ENCODE peak calls at places on chromosomes 11 and 22, in seven cellular contexts. O is neuronal stem cell, I is mesendoderm, U is IMR-90, Z is mesenchymal stem cell, C is H9, Y is trophoblast cell. E is an unnamed sample.

GRCh38 chr11:97502201-97502600 is 1112.4 kb downstream of the JRKL start:
- DNase-seq in U (no peak), I (no peak), Z (peak), C (no peak), O (no peak), Y (no peak), E (no peak)

GRCh38 chr11:40467771-40468170 is 991.7 kb downstream of the LRRC4C start:
- DNase-seq in C (no peak), U (no peak), Z (no peak), Y (no peak), I (no peak), O (no peak), E (no peak)

GRCh38 chr11:118625976-118626375 is 18.6 kb downstream of the PHLDB1 start:
- DNase-seq in Z (peak), Y (no peak), C (peak), I (peak), U (no peak), O (no peak), E (no peak)

GRCh38 chr11:59212744-59213573 is at the start of gene MPEG1:
- DNase-seq in U (no peak), Z (no peak), Y (no peak), I (no peak), O (no peak), C (no peak), E (no peak)

GRCh38 chr11:78798567-78799170 is 224.0 kb upstream of the NARS2 start:
- DNase-seq in Z (peak), Y (peak), U (peak), C (peak), O (peak), I (peak), E (peak)

GRCh38 chr22:45254789-45255261 is 14.1 kb upstream of the KIAA0930 start:
- DNase-seq in Z (no peak), U (no peak), I (no peak), Y (no peak), C (no peak), O (no peak), E (no peak)

GRCh38 chr22:33853200-33854097 is 66.8 kb downstream of the LARGE1 start:
- DNase-seq in O (no peak), U (peak), I (no peak), C (peak), Y (no peak), Z (peak), E (no peak)

GRCh38 chr11:26420331-26420730 is 88.4 kb downstream of the ANO3 start:
- DNase-seq in Y (no peak), I (peak), Z (no peak), U (no peak), C (no peak), O (no peak), E (no peak)

GRCh38 chr11:27100534-27100933 is 59.9 kb downstream of the BBOX1 start:
- DNase-seq in U (no peak), I (no peak), O (no peak), Y (no peak), Z (no peak), C (no peak), E (no peak)

GRCh38 chr11:44348114-44348513 is 38.2 kb upstream of the ALX4 start:
- DNase-seq in U (no peak), C (no peak), Z (no peak), O (no peak), Y (no peak), I (no peak), E (no peak)

GRCh38 chr11:65588199-65589054 is 7.2 kb downstream of the KCNK7 start:
- DNase-seq in Y (no peak), U (peak), Z (peak), C (peak), I (peak), O (no peak), E (no peak)

GRCh38 chr11:32366671-32367070 is 68.7 kb downstream of the WT1 start:
- DNase-seq in Z (no peak), O (no peak), U (no peak), Y (no peak), I (no peak), C (no peak), E (no peak)

GRCh38 chr11:121575250-121575962 is 122.6 kb upstream of the SORL1-AS1 start:
- DNase-seq in O (no peak), U (peak), I (no peak), Y (peak), Z (peak), C (no peak), E (no peak)

GRCh38 chr11:65503923-65504670 is 5.3 kb downstream of the MALAT1 start:
- DNase-seq in I (peak), Y (no peak), U (peak), C (no peak), Z (peak), O (no peak), E (no peak)

GRCh38 chr11:77819921-77820564 is 479 bp downstream of the RSF1 start:
- DNase-seq in Y (peak), C (peak), U (peak), Z (peak), I (peak), O (peak), E (peak)

GRCh38 chr11:11279956-11280689 is 72.9 kb downstream of the CSNK2A3 start:
- DNase-seq in Z (peak), I (peak), U (peak), O (no peak), C (peak), Y (no peak), E (peak)

GRCh38 chr11:36627006-36627405 is 29.0 kb upstream of the RAG2 start:
- DNase-seq in O (no peak), Y (no peak), C (no peak), U (no peak), Z (no peak), I (no peak), E (no peak)

GRCh38 chr11:69637956-69638871 is 2.7 kb upstream of the CCND1 start:
- DNase-seq in Y (peak), O (peak), Z (peak), I (peak), U (peak), C (peak), E (peak)

GRCh38 chr11:71140206-71140919 is 112.0 kb downstream of the SHANK2 start:
- DNase-seq in I (no peak), Z (no peak), C (no peak), O (no peak), U (no peak), Y (no peak), E (no peak)

GRCh38 chr22:30208631-30209603 is 37.6 kb downstream of the LIF start:
- DNase-seq in Z (peak), O (no peak), Y (peak), I (peak), C (no peak), U (peak), E (no peak)

GRCh38 chr11:70090989-70091388 is 12.9 kb downstream of the ANO1 start:
- DNase-seq in O (no peak), C (no peak), I (no peak), Z (no peak), U (peak), Y (no peak), E (no peak)

GRCh38 chr22:20565079-20565734 is 57.8 kb downstream of the MED15 start:
- DNase-seq in Z (peak), U (peak), I (no peak), Y (no peak), O (no peak), C (no peak), E (no peak)

GRCh38 chr11:75271730-75272129 is 31.2 kb downstream of the TPBGL start:
- DNase-seq in Y (no peak), U (no peak), Z (no peak), O (no peak), C (no peak), I (no peak), E (no peak)

GRCh38 chr11:88359529-88359928 is 22.0 kb upstream of the CTSC start:
- DNase-seq in I (no peak), U (no peak), Y (no peak), O (no peak), Z (no peak), C (no peak), E (no peak)

GRCh38 chr11:27472398-27473016 is at the start of gene LGR4:
- DNase-seq in O (peak), Z (peak), I (peak), Y (peak), C (peak), U (peak), E (peak)

GRCh38 chr11:60775420-60775961 is 9.6 kb upstream of the MS4A10 start:
- DNase-seq in Y (peak), I (peak), U (peak), Z (peak), O (peak), C (peak), E (peak)

GRCh38 chr11:121494355-121495099 is 41.8 kb upstream of the SORL1-AS1 start:
- DNase-seq in O (no peak), Z (no peak), I (peak), U (no peak), C (no peak), Y (no peak), E (no peak)

GRCh38 chr11:65650547-65651338 is 12.0 kb downstream of the RELA start:
- DNase-seq in U (no peak), O (no peak), Z (no peak), C (peak), I (peak), Y (peak), E (no peak)

GRCh38 chr22:22099833-22100812 is 117.5 kb upstream of the TOP3B start:
- DNase-seq in U (peak), O (no peak), C (peak), Y (no peak), Z (no peak), I (peak), E (no peak)

GRCh38 chr11:70418130-70418529 is 19.8 kb downstream of the CTTN start:
- DNase-seq in Z (no peak), Y (no peak), U (no peak), C (no peak), I (no peak), O (no peak), E (no peak)

GRCh38 chr11:114291381-114291780 is 4.8 kb upstream of the NNMT start:
- DNase-seq in U (peak), O (no peak), C (no peak), Z (peak), Y (peak), I (no peak), E (no peak)

GRCh38 chr11:72364754-72365153 is 69.6 kb downstream of the CLPB start:
- DNase-seq in I (no peak), O (no peak), U (no peak), Z (no peak), Y (no peak), C (no peak), E (no peak)

GRCh38 chr11:10564030-10564429 is 4.4 kb downstream of the LYVE1 start:
- DNase-seq in I (no peak), C (no peak), U (no peak), O (no peak), Z (no peak), Y (no peak), E (no peak)

GRCh38 chr22:32005453-32005852 is 37.6 kb upstream of the SLC5A1 start:
- DNase-seq in O (no peak), I (peak), C (no peak), Y (peak), Z (peak), U (peak), E (no peak)

GRCh38 chr11:68406318-68407313 is 53.9 kb upstream of the PPP6R3 start:
- DNase-seq in O (no peak), I (no peak), C (no peak), Y (no peak), Z (no peak), U (no peak), E (no peak)

GRCh38 chr11:105975128-105975527 is 46.9 kb downstream of the MSANTD4 start:
- DNase-seq in O (no peak), I (no peak), U (peak), Z (no peak), Y (no peak), C (no peak), E (no peak)

GRCh38 chr11:117823941-117824420 is 563 bp downstream of the FXYD2 start:
- DNase-seq in I (no peak), Y (no peak), Z (peak), O (no peak), U (no peak), C (peak), E (no peak)

GRCh38 chr11:6127881-6128280 is 20.4 kb downstream of the OR56B4 start:
- DNase-seq in C (no peak), Y (no peak), I (no peak), Z (no peak), U (no peak), O (no peak), E (no peak)

GRCh38 chr11:74255741-74256369 is 55.6 kb downstream of the P4HA3 start:
- DNase-seq in O (peak), C (peak), I (peak), Y (peak), U (peak), Z (peak), E (peak)

GRCh38 chr22:38700271-38700788 is 413 bp downstream of the JOSD1 start:
- DNase-seq in O (no peak), I (peak), U (no peak), Z (peak), C (no peak), Y (peak), E (no peak)

GRCh38 chr11:57380975-57381374 is at the start of gene PRG3:
- DNase-seq in C (no peak), O (no peak), I (no peak), Y (no peak), Z (no peak), U (no peak), E (no peak)
- H4K8ac ChIP-seq in C (no peak), O (no peak), I (no peak), Y (no peak), Z (no peak), U (no peak), E (no peak)

GRCh38 chr11:126034880-126035279 is 27.8 kb downstream of the CDON start:
- DNase-seq in I (no peak), U (no peak), Z (no peak), Y (no peak), O (no peak), C (no peak), E (no peak)
- H4K8ac ChIP-seq in I (no peak), U (no peak), Z (no peak), Y (no peak), O (no peak), C (no peak), E (no peak)

GRCh38 chr11:104897891-104898684 is at the start of gene CASP12:
- DNase-seq in Y (no peak), O (no peak), I (peak), C (no peak), U (peak), Z (peak), E (no peak)

GRCh38 chr11:104895619-104896018 is 2.6 kb downstream of the CASP12 start:
- DNase-seq in C (no peak), O (no peak), U (no peak), Z (no peak), I (no peak), Y (no peak), E (no peak)

GRCh38 chr11:104892723-104893511 is 5.3 kb downstream of the CASP12 start:
- DNase-seq in O (no peak), I (peak), C (no peak), Z (peak), U (peak), Y (no peak), E (no peak)

GRCh38 chr11:104891135-104891534 is 7.1 kb downstream of the CASP12 start:
- DNase-seq in U (peak), Z (peak), I (no peak), O (no peak), C (no peak), Y (no peak), E (no peak)

GRCh38 chr11:104893876-104894275 is 4.4 kb downstream of the CASP12 start:
- DNase-seq in I (no peak), Y (no peak), U (no peak), Z (no peak), C (no peak), O (no peak), E (no peak)
- H4K8ac ChIP-seq in I (no peak), Y (no peak), U (no peak), Z (no peak), C (no peak), O (no peak), E (no peak)

GRCh38 chr22:35893698-35894097 is 134.9 kb downstream of the RBFOX2 start:
- DNase-seq in C (no peak), I (no peak), Z (peak), U (peak), Y (no peak), O (no peak), E (no peak)

GRCh38 chr22:35894937-35895708 is 133.5 kb downstream of the RBFOX2 start:
- DNase-seq in Z (peak), Y (peak), C (no peak), I (no peak), U (peak), O (no peak), E (no peak)

GRCh38 chr22:35894464-35894878 is 134.2 kb downstream of the RBFOX2 start:
- DNase-seq in Y (no peak), I (peak), U (no peak), C (no peak), Z (no peak), O (no peak), E (no peak)

GRCh38 chr22:35891442-35891841 is 137.2 kb downstream of the RBFOX2 start:
- DNase-seq in U (no peak), Y (no peak), C (no peak), I (no peak), O (no peak), Z (no peak), E (no peak)

DNA sequence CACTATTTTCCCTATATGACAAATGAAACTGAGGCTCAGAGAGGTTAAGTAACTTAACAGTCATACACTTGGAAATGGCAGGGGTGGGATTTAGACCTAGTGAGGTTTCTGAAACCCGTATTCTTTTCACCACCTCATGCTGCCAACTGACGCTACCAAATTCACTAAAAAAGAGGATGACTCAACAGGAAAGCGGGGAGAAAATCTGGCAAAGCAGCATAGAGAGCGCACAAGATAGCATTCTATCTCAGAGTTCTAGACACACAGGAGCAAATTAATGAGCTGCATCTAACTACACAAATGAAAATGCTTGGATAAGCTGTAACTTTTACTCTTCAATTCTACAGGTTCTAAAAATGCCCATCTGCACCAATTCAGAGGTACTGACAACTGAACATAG is 136.4 kb downstream of the RBFOX2 start:
- DNase-seq in Y (peak), Z (peak), C (no peak), I (no peak), O (no peak), U (peak), E (no peak)
- H4K8ac ChIP-seq in Y (no peak), Z (no peak), C (no peak), I (no peak), O (no peak), U (no peak), E (no peak)

DNA sequence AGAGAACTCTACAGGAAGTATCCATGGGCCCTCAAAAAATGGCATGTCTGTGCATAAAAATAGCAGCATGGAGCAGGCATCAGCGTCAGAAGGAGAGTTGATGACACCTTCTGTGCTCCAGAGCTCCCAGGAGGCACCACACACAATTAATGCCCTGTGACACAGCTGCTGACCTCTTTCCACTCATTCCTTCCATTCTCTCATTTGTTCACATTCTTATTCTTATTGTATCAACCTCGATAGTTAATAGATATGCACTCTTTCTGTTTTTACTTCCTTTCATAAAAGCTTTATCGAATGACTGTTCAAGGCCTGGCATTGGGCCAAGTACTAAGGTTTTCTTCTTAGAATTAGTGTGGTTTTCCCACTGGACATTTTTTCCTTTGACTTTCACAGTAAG is 266.0 kb upstream of the MTNR1B start:
- DNase-seq in O (no peak), C (no peak), U (peak), Z (peak), I (no peak), Y (no peak), E (no peak)
- H4K8ac ChIP-seq in O (no peak), C (no peak), U (no peak), Z (no peak), I (no peak), Y (no peak), E (no peak)

GRCh38 chr22:37697540-37697835 is 640 bp downstream of the TRIOBP start:
- DNase-seq in U (no peak), I (no peak), C (peak), O (no peak), Y (no peak), Z (no peak), E (peak)
- H4K8ac ChIP-seq in U (peak), I (no peak), C (no peak), O (no peak), Y (peak), Z (no peak), E (peak)

GRCh38 chr11:880447-880846 is 30.2 kb downstream of the CHID1 start:
- DNase-seq in U (no peak), O (no peak), Z (no peak), I (no peak), Y (no peak), C (no peak), E (no peak)
- H4K8ac ChIP-seq in U (no peak), O (no peak), Z (no peak), I (no peak), Y (no peak), C (no peak), E (no peak)